ENCODE peak calls at places on chromosomes 4 and X, in eight cellular contexts. U, T, J, Q, L, R, W and G are unnamed samples.

GRCh38 chrX:13283968-13284914 is 35.6 kb downstream of the ATXN3L start:
- DNase-seq in W (peak), U (peak), J (no peak), R (no peak), T (peak), L (no peak), Q (no peak), G (no peak)

GRCh38 chr4:10326075-10326474 is 131.2 kb downstream of the ZNF518B start:
- DNase-seq in U (no peak), R (no peak), J (no peak), Q (no peak), T (no peak), W (no peak), L (no peak), G (no peak)

GRCh38 chrX:30150196-30150895 is 65.0 kb upstream of the MAGEB2 start:
- DNase-seq in L (no peak), W (no peak), U (no peak), Q (no peak), J (no peak), T (peak), R (no peak), G (no peak)

GRCh38 chrX:7941390-7942042 is 14.3 kb upstream of the PNPLA4 start:
- DNase-seq in L (peak), R (peak), Q (no peak), J (no peak), W (peak), U (no peak), T (peak), G (no peak)

GRCh38 chr4:147683172-147683571 is 791 bp downstream of the PRMT9 start:
- DNase-seq in Q (no peak), T (peak), J (peak), U (peak), R (no peak), L (peak), W (no peak), G (no peak)

GRCh38 chrX:34632404-34632803 is 24.7 kb downstream of the TMEM47 start:
- DNase-seq in R (no peak), T (no peak), W (no peak), U (no peak), Q (no peak), L (no peak), J (no peak), G (no peak)

GRCh38 chr4:27010334-27010940 is 149.8 kb downstream of the STIM2 start:
- DNase-seq in T (peak), J (peak), Q (peak), R (peak), L (peak), U (peak), W (peak), G (peak)

GRCh38 chr4:169341490-169341889 is 70.7 kb upstream of the SH3RF1 start:
- DNase-seq in L (no peak), Q (no peak), R (no peak), T (no peak), W (no peak), J (no peak), U (no peak), G (no peak)

GRCh38 chr4:102780476-102781144 is 19.8 kb upstream of the MANBA start:
- DNase-seq in T (peak), U (peak), L (no peak), J (no peak), W (no peak), R (no peak), Q (no peak), G (no peak)

GRCh38 chrX:118495061-118495921 is at the start of gene DOCK11:
- DNase-seq in W (peak), Q (peak), J (peak), T (peak), U (peak), L (peak), R (peak), G (peak)

GRCh38 chr4:71026086-71026485 is 32.6 kb downstream of the DCK start:
- DNase-seq in L (no peak), U (peak), J (no peak), W (no peak), Q (no peak), R (no peak), T (peak), G (no peak)

GRCh38 chr4:957231-957580 is 16.2 kb downstream of the DGKQ start:
- DNase-seq in T (no peak), W (no peak), U (no peak), J (no peak), Q (no peak), L (no peak), R (no peak), G (no peak)

GRCh38 chr4:122661176-122661575 is 40.3 kb upstream of the IL21 start:
- DNase-seq in Q (no peak), J (no peak), T (peak), U (no peak), W (no peak), L (no peak), R (no peak), G (no peak)

GRCh38 chr4:102328045-102328444 is 17.2 kb downstream of the SLC39A8 start:
- DNase-seq in R (no peak), U (no peak), Q (no peak), W (no peak), L (no peak), J (no peak), T (peak), G (no peak)

GRCh38 chrX:104618106-104618895 is 52.3 kb downstream of the IL1RAPL2 start:
- DNase-seq in R (no peak), T (peak), Q (no peak), W (no peak), J (no peak), L (no peak), U (no peak), G (no peak)

GRCh38 chr4:147318581-147318980 is 162.3 kb upstream of the EDNRA start:
- DNase-seq in J (no peak), L (no peak), W (no peak), U (no peak), T (no peak), R (no peak), Q (no peak), G (no peak)

GRCh38 chr4:168200685-168201084 is 108.3 kb downstream of the ANXA10 start:
- DNase-seq in Q (no peak), R (no peak), J (no peak), U (peak), T (peak), L (no peak), W (no peak), G (no peak)

GRCh38 chr4:52729586-52729985 is 21.6 kb downstream of the ERVMER34-1 start:
- DNase-seq in T (no peak), L (no peak), Q (no peak), R (no peak), J (no peak), W (no peak), U (no peak), G (no peak)

GRCh38 chr4:128516568-128516967 is 229.0 kb upstream of the PGRMC2 start:
- DNase-seq in T (no peak), L (no peak), W (no peak), U (no peak), R (no peak), J (no peak), Q (no peak), G (no peak)

GRCh38 chr4:162274354-162274753 is 110.6 kb upstream of the FSTL5 start:
- DNase-seq in T (peak), R (no peak), W (no peak), U (no peak), Q (peak), L (peak), J (no peak), G (no peak)

GRCh38 chr4:99038213-99038612 is 42.7 kb downstream of the METAP1 start:
- DNase-seq in R (no peak), T (no peak), Q (no peak), U (no peak), L (no peak), W (no peak), J (no peak), G (no peak)

GRCh38 chrX:44054863-44055601 is 81.8 kb upstream of the NDP start:
- DNase-seq in U (no peak), Q (no peak), T (peak), R (no peak), J (no peak), W (no peak), L (no peak), G (no peak)